ENCODE peak calls at places on chromosomes 12 and 14, in nine cellular contexts. O is CD4-positive, CD25-positive, alpha-beta regulatory T cell; T is uterus; R is AG04450; I is astrocyte; M is posterior vena cava; S is NB4; V is memory B cell; U is aorta. X is an unnamed sample.

GRCh38 chr14:64549805-64550538 is at the start of gene PPP1R36:
- DNase-seq in V (peak; percentile 13), S (peak; percentile 74), O (peak; percentile 39), I (no peak), U (peak; percentile 87), T (no peak), R (no peak), M (peak; percentile 82), X (no peak)

GRCh38 chr14:28305938-28306337 is 460.6 kb upstream of the FOXG1 start:
- DNase-seq in V (no peak), T (no peak), O (no peak), R (no peak), S (no peak), I (no peak), M (no peak), U (no peak), X (peak; percentile 26)

GRCh38 chr14:24473211-24473610 is 30.6 kb upstream of the SDR39U1 start:
- DNase-seq in T (no peak), I (no peak), U (no peak), V (no peak), O (no peak), M (no peak), S (no peak), R (no peak), X (no peak)

GRCh38 chr12:41697161-41697560 is 447.5 kb downstream of the GXYLT1 start:
- DNase-seq in T (no peak), R (no peak), S (peak; percentile 69), O (no peak), V (no peak), M (no peak), U (no peak), I (no peak), X (no peak)

GRCh38 chr12:69059465-69060457 is 126.8 kb upstream of the CPM start:
- DNase-seq in U (no peak), M (no peak), S (peak; percentile 75), T (no peak), O (no peak), I (peak; percentile 95), V (no peak), R (peak; percentile 54), X (no peak)

GRCh38 chr12:79624378-79624777 is 66.4 kb downstream of the PAWR start:
- DNase-seq in O (no peak), M (no peak), U (no peak), S (no peak), I (peak; percentile 65), V (no peak), R (peak; percentile 36), T (no peak), X (no peak)

GRCh38 chr12:12720637-12721250 is 3.6 kb downstream of the CDKN1B start:
- DNase-seq in U (no peak), R (no peak), T (no peak), I (no peak), V (no peak), O (no peak), S (peak; percentile 60), M (no peak), X (no peak)

GRCh38 chr14:96407980-96408570 is 16.1 kb downstream of the AK7 start:
- DNase-seq in S (no peak), M (no peak), O (no peak), T (no peak), U (no peak), I (no peak), V (no peak), R (no peak), X (no peak)

GRCh38 chr14:58060077-58060476 is 91.9 kb downstream of the ARMH4 start:
- DNase-seq in M (no peak), V (no peak), U (no peak), I (peak; percentile 14), T (no peak), R (no peak), O (no peak), S (no peak), X (no peak)

GRCh38 chr14:22848391-22849164 is 12.2 kb downstream of the MMP14 start:
- DNase-seq in V (no peak), S (no peak), R (peak; percentile 89), I (peak; percentile 85), M (peak; percentile 92), T (peak; percentile 91), O (no peak), U (peak; percentile 93), X (no peak)

GRCh38 chr14:34971801-34972200 is 11.0 kb upstream of the SRP54 start:
- DNase-seq in T (no peak), I (peak; percentile 58), V (no peak), U (no peak), S (no peak), M (no peak), O (no peak), R (no peak), X (no peak)

GRCh38 chr14:75010472-75010871 is 7.8 kb downstream of the EIF2B2 start:
- DNase-seq in M (no peak), I (no peak), R (no peak), O (no peak), U (no peak), V (no peak), T (no peak), S (no peak), X (no peak)

GRCh38 chr14:90520326-90520725 is 123.5 kb downstream of the CALM1 start:
- DNase-seq in I (no peak), U (peak; percentile 60), S (no peak), O (no peak), R (no peak), T (no peak), M (peak; percentile 76), V (no peak), X (no peak)

GRCh38 chr12:27840229-27840999 is 60.4 kb upstream of the MANSC4 start:
- DNase-seq in R (no peak), V (no peak), O (no peak), U (no peak), I (no peak), T (no peak), S (peak; percentile 70), M (no peak), X (no peak)

GRCh38 chr12:80778005-80778541 is 61.4 kb downstream of the MYF5 start:
- DNase-seq in M (peak; percentile 69), T (peak; percentile 32), I (peak; percentile 93), S (peak; percentile 71), O (no peak), R (peak; percentile 82), U (no peak), V (no peak), X (no peak)

GRCh38 chr14:99872786-99873440 is 79.7 kb downstream of the EML1 start:
- DNase-seq in V (no peak), I (peak; percentile 4), O (no peak), S (no peak), R (no peak), T (no peak), M (no peak), U (no peak), X (no peak)

GRCh38 chr12:124720687-124721500 is 142.8 kb downstream of the SCARB1 start:
- DNase-seq in S (no peak), V (no peak), O (no peak), U (no peak), R (no peak), T (peak; percentile 82), I (peak; percentile 83), M (no peak), X (peak; percentile 57)

GRCh38 chr12:121391619-121392324 is 8.1 kb upstream of the RNF34 start:
- DNase-seq in S (peak; percentile 56), I (peak; percentile 2), T (peak; percentile 27), U (no peak), M (no peak), O (peak; percentile 8), R (peak; percentile 49), V (peak; percentile 11), X (no peak)

GRCh38 chr12:131126662-131127173 is 173.0 kb downstream of the ADGRD1 start:
- DNase-seq in M (no peak), S (no peak), I (no peak), V (no peak), R (no peak), T (no peak), O (no peak), U (no peak), X (no peak)

GRCh38 chr14:24224618-24225071 is 7.5 kb downstream of the NEDD8 start:
- DNase-seq in T (no peak), S (no peak), I (peak; percentile 95), O (no peak), U (no peak), V (no peak), R (peak; percentile 47), M (no peak), X (no peak)

GRCh38 chr12:68960162-68960501 is 27.2 kb upstream of the CPM start:
- DNase-seq in O (no peak), S (no peak), I (peak; percentile 59), U (no peak), M (no peak), V (no peak), R (peak; percentile 54), T (no peak), X (no peak)

GRCh38 chr14:56133547-56133946 is 15.3 kb downstream of the PELI2 start:
- DNase-seq in O (no peak), T (no peak), U (no peak), S (no peak), M (no peak), V (no peak), R (no peak), I (no peak), X (no peak)

GRCh38 chr12:70849265-70849960 is 71.1 kb downstream of the PTPRR start:
- DNase-seq in S (peak; percentile 14), R (no peak), T (no peak), U (no peak), I (peak; percentile 33), M (no peak), V (no peak), O (no peak), X (no peak)

GRCh38 chr12:47839214-47839613 is 19.5 kb upstream of the HDAC7 start:
- DNase-seq in U (no peak), V (no peak), R (no peak), O (no peak), T (no peak), S (no peak), M (no peak), I (no peak), X (no peak)

GRCh38 chr12:132289356-132290202 is 39.8 kb downstream of the GALNT9 start:
- DNase-seq in U (peak; percentile 44), O (no peak), V (no peak), I (no peak), T (no peak), R (no peak), M (no peak), S (no peak), X (no peak)

GRCh38 chr14:77325746-77326094 is 4.9 kb downstream of the GSTZ1 start:
- DNase-seq in U (no peak), V (no peak), O (no peak), T (no peak), R (no peak), I (no peak), M (no peak), S (no peak), X (no peak)

GRCh38 chr12:121634836-121635235 is 8.5 kb downstream of the ORAI1 start:
- DNase-seq in I (no peak), U (no peak), T (no peak), S (no peak), V (no peak), M (no peak), R (no peak), O (no peak), X (no peak)

GRCh38 chr14:24913746-24914145 is 136.2 kb downstream of the STXBP6 start:
- DNase-seq in S (no peak), M (no peak), O (no peak), V (no peak), R (no peak), I (no peak), T (no peak), U (no peak), X (no peak)

GRCh38 chr12:50661300-50662120 is 102.4 kb upstream of the ATF1 start:
- DNase-seq in U (no peak), R (no peak), S (no peak), I (peak; percentile 39), V (no peak), O (no peak), M (no peak), T (no peak), X (no peak)

GRCh38 chr14:71029236-71029781 is 122.0 kb downstream of the PCNX1 start:
- DNase-seq in R (no peak), U (no peak), S (no peak), O (no peak), I (no peak), V (no peak), T (no peak), M (no peak), X (no peak)

GRCh38 chr14:55348766-55349453 is 62.7 kb downstream of the ATG14 start:
- DNase-seq in S (no peak), V (no peak), M (no peak), R (no peak), T (no peak), O (no peak), I (no peak), U (no peak), X (no peak)